ENCODE peak calls at places on chromosomes 4 and X, in eight cellular contexts. Z, Y, C, R, W, N, M and H are unnamed samples.

GRCh38 chr4:5979981-5980380 is 38.2 kb downstream of the C4orf50 start:
- DNase-seq in Z (peak), R (no peak), C (no peak), M (no peak), N (peak), W (no peak), Y (peak), H (no peak)

GRCh38 chrX:19857131-19857530 is 30.3 kb downstream of the SH3KBP1 start:
- DNase-seq in Z (no peak), N (no peak), M (no peak), Y (no peak), C (no peak), R (no peak), W (no peak), H (no peak)

GRCh38 chr4:10806993-10807645 is 122.6 kb upstream of the CLNK start:
- DNase-seq in W (no peak), R (no peak), C (no peak), N (no peak), Y (no peak), M (no peak), Z (no peak), H (no peak)

GRCh38 chrX:97743014-97743413 is 859.3 kb downstream of the RPA4 start:
- DNase-seq in R (no peak), N (no peak), W (no peak), C (no peak), Y (no peak), M (no peak), Z (peak), H (no peak)

GRCh38 chr4:164440196-164440595 is 313.7 kb upstream of the SMIM31 start:
- DNase-seq in M (no peak), C (no peak), R (no peak), Y (no peak), N (no peak), Z (no peak), W (no peak), H (no peak)

GRCh38 chrX:139120760-139121159 is 409.2 kb upstream of the FGF13 start:
- DNase-seq in Z (peak), M (no peak), N (no peak), C (no peak), W (no peak), Y (no peak), R (no peak), H (no peak)

GRCh38 chr4:77599378-77599777 is 6.2 kb upstream of the CXCL13 start:
- DNase-seq in R (no peak), W (no peak), N (peak), M (no peak), Y (no peak), C (peak), Z (peak), H (no peak)

GRCh38 chrX:129139837-129140679 is 383.2 kb downstream of the SMARCA1 start:
- DNase-seq in R (no peak), Z (no peak), W (no peak), C (no peak), N (no peak), Y (no peak), M (no peak), H (no peak)

GRCh38 chrX:136453771-136454170 is 34.0 kb upstream of the BRS3 start:
- DNase-seq in W (no peak), Y (no peak), N (no peak), Z (no peak), C (no peak), R (no peak), M (no peak), H (no peak)

GRCh38 chrX:148794350-148794749 is 293.9 kb downstream of the AFF2 start:
- DNase-seq in N (no peak), R (no peak), W (no peak), Z (no peak), M (no peak), Y (no peak), C (no peak), H (no peak)

GRCh38 chr4:162852642-162853041 is 314.0 kb downstream of the NAF1 start:
- DNase-seq in W (no peak), C (no peak), N (no peak), M (no peak), Y (no peak), R (no peak), Z (no peak), H (no peak)

GRCh38 chr4:103626296-103626695 is 93.5 kb downstream of the TACR3 start:
- DNase-seq in W (no peak), M (no peak), Y (no peak), C (no peak), N (no peak), Z (no peak), R (no peak), H (no peak)

GRCh38 chrX:136589966-136590365 is 58.0 kb downstream of the VGLL1 start:
- DNase-seq in C (no peak), Z (no peak), R (no peak), N (no peak), Y (no peak), W (no peak), M (no peak), H (no peak)

DNA sequence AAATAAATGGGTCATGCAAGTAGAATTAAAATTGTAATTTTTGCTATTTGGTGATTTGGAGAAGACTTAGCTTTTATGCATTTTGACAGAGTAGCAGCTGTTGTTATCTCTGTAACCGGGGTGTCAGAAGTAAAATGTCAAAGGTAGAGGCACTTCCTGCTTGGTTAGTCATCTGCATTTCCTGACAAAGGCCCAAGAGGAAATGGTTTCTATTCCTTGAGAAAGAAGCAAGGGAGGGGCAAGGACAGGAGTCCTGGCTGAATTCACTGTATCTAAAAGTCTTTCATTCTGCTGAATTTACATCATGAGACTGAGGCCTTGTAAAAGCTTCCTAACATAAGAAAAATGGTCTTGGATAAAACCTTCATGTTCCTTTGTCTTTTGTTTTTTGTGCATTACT is 550.9 kb upstream of the BOD1L1 start:
- DNase-seq in R (no peak), Y (no peak), W (no peak), Z (peak), M (no peak), N (no peak), C (peak), H (no peak)
- H3K4me3 ChIP-seq in R (no peak), Y (no peak), W (no peak), Z (no peak), M (no peak), N (no peak), C (no peak), H (no peak)

GRCh38 chrX:80022363-80023031 is 7.9 kb downstream of the TBX22 start:
- DNase-seq in W (no peak), C (no peak), N (no peak), M (no peak), R (no peak), Z (no peak), Y (no peak), H (peak)
- H3K4me3 ChIP-seq in W (no peak), C (no peak), N (peak), M (no peak), R (no peak), Z (no peak), Y (no peak), H (peak)

DNA sequence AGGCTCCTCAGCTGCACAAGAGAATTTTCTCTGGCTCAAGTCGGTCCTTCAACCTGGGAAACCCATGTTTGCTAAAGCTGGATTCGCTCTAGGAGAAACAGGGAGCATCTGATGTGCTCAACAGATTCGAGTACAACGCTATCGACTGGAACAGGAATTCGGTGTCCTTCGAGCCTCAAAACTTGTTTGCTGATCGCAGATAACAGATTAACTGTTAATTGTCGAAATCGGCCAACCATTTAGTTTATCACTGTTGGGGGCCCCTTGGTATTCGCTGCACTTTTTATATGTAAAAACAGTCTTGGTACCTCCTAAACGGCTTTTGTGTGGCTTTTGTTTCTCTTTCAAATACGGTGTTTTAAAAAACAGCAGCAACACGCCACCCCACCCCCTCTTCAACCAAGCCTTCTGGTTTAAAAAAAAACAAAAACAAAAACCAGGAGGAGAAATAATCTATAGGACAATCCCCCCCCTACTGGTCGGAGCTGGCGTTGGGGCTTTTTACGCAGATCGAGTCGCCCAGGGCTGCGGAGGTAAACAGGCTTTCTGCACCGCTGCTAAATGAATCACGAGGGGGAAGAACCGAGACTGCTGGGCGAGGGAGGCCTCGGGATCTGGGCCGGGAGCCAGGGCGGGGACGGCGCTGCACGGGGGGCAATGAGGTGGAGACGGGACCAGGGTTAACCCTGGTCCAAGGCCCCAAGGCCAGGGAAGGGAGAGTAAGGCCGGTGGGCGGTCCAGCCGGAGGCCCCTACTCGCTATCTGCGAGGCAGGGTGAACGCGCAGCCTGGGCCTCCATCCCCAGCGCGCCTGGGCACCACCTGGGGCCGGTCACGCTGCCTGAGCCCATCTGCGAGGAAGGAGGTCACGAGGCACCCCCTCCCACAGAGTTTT is 71.7 kb upstream of the BCOR start:
- DNase-seq in Y (no peak), W (no peak), M (peak), R (peak), N (peak), Z (peak), C (no peak), H (peak)
- H3K4me3 ChIP-seq in Y (no peak), W (no peak), M (peak), R (peak), N (peak), Z (no peak), C (peak), H (no peak)

DNA sequence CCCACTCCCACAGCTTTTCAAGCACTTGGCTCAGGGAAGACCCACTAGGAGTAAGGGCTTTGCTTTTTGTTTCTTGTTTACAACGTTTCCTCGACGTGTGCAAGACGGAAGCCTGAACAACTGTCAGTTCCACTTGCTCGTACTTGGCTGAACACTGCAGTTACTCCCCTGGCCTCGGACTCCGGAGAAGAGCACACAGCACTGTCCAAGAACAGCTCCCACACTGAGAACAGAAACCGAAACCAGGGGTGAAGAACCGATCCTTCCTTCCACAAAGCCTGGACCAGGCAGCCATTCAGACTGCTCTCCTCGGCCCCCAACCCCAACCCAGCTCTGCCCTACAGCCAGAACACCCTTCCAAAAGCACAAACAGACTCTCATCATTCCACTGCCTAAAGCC is 25.5 kb downstream of the IRF2 start:
- DNase-seq in Z (peak), W (no peak), M (no peak), Y (peak), C (peak), N (no peak), R (no peak), H (peak)
- H3K4me3 ChIP-seq in Z (peak), W (peak), M (peak), Y (peak), C (peak), N (peak), R (peak), H (peak)

GRCh38 chrX:69127466-69127865 is 37.8 kb downstream of the PJA1 start:
- DNase-seq in W (no peak), Y (no peak), C (no peak), Z (no peak), M (no peak), R (no peak), N (no peak), H (no peak)
- H3K4me3 ChIP-seq in W (no peak), Y (no peak), C (no peak), Z (no peak), M (no peak), R (no peak), N (no peak), H (no peak)

DNA sequence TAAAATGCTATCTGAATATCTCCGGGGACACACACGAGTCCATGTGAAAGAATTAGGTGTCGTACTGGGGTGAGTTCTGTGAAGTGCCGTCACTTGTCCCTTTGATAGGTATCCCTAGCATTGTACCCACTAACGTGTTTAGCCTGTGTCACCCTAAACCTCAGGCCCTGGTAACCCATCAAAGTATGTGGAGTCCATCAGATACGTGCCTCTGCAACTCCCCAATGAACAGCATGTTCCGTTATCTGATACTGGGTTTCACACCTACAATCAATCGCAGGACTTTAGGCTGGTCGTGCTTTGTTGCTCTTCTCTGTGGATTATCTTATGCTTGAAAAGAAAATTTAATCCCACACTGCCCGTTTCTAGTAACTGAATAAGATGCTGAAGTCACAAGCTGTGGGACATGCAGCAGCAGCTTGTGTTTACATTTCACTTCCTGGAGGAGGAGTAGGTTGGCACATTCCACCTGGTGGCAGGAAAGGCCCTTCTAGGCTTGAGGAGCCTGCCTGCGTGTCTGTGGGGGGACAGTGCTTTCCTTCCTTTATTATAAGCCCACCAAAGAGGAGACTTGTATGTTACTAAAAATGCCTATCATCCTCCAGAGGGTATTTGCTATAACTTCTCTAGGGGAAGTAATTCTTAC is 127.1 kb downstream of the FNIP2 start:
- DNase-seq in C (no peak), Z (peak), Y (peak), R (no peak), M (no peak), N (peak), W (no peak), H (no peak)
- H3K4me3 ChIP-seq in C (no peak), Z (no peak), Y (no peak), R (no peak), M (no peak), N (no peak), W (no peak), H (no peak)

GRCh38 chrX:40108084-40108958 is 10.6 kb upstream of the BCOR start:
- DNase-seq in R (no peak), C (no peak), M (no peak), W (no peak), N (peak), Z (peak), Y (peak), H (peak)

GRCh38 chrX:40107291-40108083 is 9.7 kb upstream of the BCOR start:
- DNase-seq in Y (no peak), N (peak), Z (peak), W (no peak), R (no peak), M (no peak), C (no peak), H (peak)

GRCh38 chrX:40105791-40106676 is 8.3 kb upstream of the BCOR start:
- DNase-seq in Y (peak), M (peak), R (peak), C (no peak), W (no peak), Z (peak), N (peak), H (peak)

GRCh38 chrX:40105016-40105790 is 7.4 kb upstream of the BCOR start:
- DNase-seq in N (no peak), W (no peak), C (no peak), R (no peak), M (no peak), Z (no peak), Y (no peak), H (peak)

GRCh38 chrX:40106677-40107290 is 9.0 kb upstream of the BCOR start:
- DNase-seq in C (no peak), R (no peak), M (no peak), W (no peak), Z (no peak), Y (no peak), N (no peak), H (no peak)
- H3K4me3 ChIP-seq in C (peak), R (peak), M (peak), W (peak), Z (peak), Y (peak), N (peak), H (peak)